ENCODE peak calls at places on chromosome 6, in five cellular contexts. M is fibroblast of the aortic adventitia, X is upper lobe of right lung, K is pancreas, T is AG10803. Y is an unnamed sample.
A peak's percentile ranks its signal among the peaks of the same experiment; 100 is the strongest.

GRCh38 chr6:121430514-121431460 is 4.7 kb upstream of the GJA1 start:
- DNase-seq in M (peak; percentile 81), X (no peak), K (no peak), T (peak; percentile 51), Y (peak; percentile 55)

GRCh38 chr6:156017838-156018237 is 562.2 kb upstream of the NOX3 start:
- DNase-seq in M (peak; percentile 6), X (no peak), K (no peak), T (peak; percentile 55), Y (no peak)

GRCh38 chr6:215335-216034 is 76.8 kb upstream of the DUSP22 start:
- DNase-seq in M (peak; percentile 24), X (peak; percentile 70), K (no peak), T (peak; percentile 2), Y (peak; percentile 80)

GRCh38 chr6:151018035-151018434 is 152.5 kb downstream of the MTHFD1L start:
- DNase-seq in M (no peak), X (no peak), K (no peak), T (peak; percentile 13), Y (no peak)

GRCh38 chr6:52509281-52510212 is 67.3 kb downstream of the TRAM2 start:
- DNase-seq in M (no peak), X (no peak), K (no peak), T (peak; percentile 76), Y (no peak)

GRCh38 chr6:48658910-48659309 is 547.9 kb upstream of the PTCHD4 start:
- DNase-seq in M (no peak), X (no peak), K (no peak), T (no peak), Y (peak; percentile 61)

GRCh38 chr6:56843476-56844349 is 111.2 kb upstream of the BEND6 start:
- DNase-seq in M (peak; percentile 55), X (peak; percentile 84), K (peak; percentile 78), T (peak; percentile 77), Y (peak; percentile 91)

GRCh38 chr6:113178349-113178748 is 678.8 kb upstream of the MARCKS start:
- DNase-seq in M (peak; percentile 42), X (no peak), K (no peak), T (no peak), Y (peak; percentile 49)

GRCh38 chr6:128597956-128598355 is 77.6 kb upstream of the PTPRK start:
- DNase-seq in M (no peak), X (no peak), K (no peak), T (no peak), Y (peak; percentile 92)

GRCh38 chr6:4585682-4586468 is 190.3 kb upstream of the CDYL start:
- DNase-seq in M (no peak), X (no peak), K (no peak), T (no peak), Y (peak; percentile 50)

GRCh38 chr6:113065606-113066005 is 718.5 kb downstream of the RFPL4B start:
- DNase-seq in M (no peak), X (no peak), K (no peak), T (peak; percentile 74), Y (no peak)

GRCh38 chr6:134619077-134619476 is 301.2 kb upstream of the SGK1 start:
- DNase-seq in M (no peak), X (no peak), K (no peak), T (no peak), Y (no peak)

GRCh38 chr6:27495386-27496135 is 22.7 kb upstream of the ZNF184 start:
- DNase-seq in M (peak; percentile 87), X (no peak), K (no peak), T (peak; percentile 86), Y (peak; percentile 79)

GRCh38 chr6:99350573-99350972 is 1.1 kb upstream of the FAXC start:
- DNase-seq in M (no peak), X (no peak), K (no peak), T (no peak), Y (no peak)

GRCh38 chr6:107540465-107540857 is 50.5 kb downstream of the SOBP start:
- DNase-seq in M (no peak), X (no peak), K (no peak), T (no peak), Y (no peak)

GRCh38 chr6:159359581-159360264 is 190.5 kb downstream of the FNDC1 start:
- DNase-seq in M (no peak), X (no peak), K (no peak), T (no peak), Y (no peak)

GRCh38 chr6:7541175-7542064 is at the start of gene DSP:
- DNase-seq in M (no peak), X (peak; percentile 84), K (peak; percentile 95), T (peak; percentile 47), Y (peak; percentile 96)

GRCh38 chr6:10587694-10588392 is 66.7 kb downstream of the GCNT2 start:
- DNase-seq in M (no peak), X (no peak), K (no peak), T (no peak), Y (no peak)
- H3K4me3 ChIP-seq in M (no peak overlapping the region), X (no peak overlapping the region), K (no peak overlapping the region), T (no peak overlapping the region), Y (no peak overlapping the region)

GRCh38 chr6:36095497-36096391 is 34.6 kb upstream of the MAPK13 start:
- DNase-seq in M (no peak), X (no peak), K (no peak), T (no peak), Y (no peak)
- TF ChIP-seq CTCF in M (no peak), X (no peak), K (no peak), T (no peak), Y (no peak)

GRCh38 chr6:30127238-30128093 is 8.5 kb upstream of the TRIM40 start:
- DNase-seq in M (no peak), X (no peak), K (peak; percentile 49), T (no peak), Y (no peak)
- H3K4me3 ChIP-seq in M (no peak overlapping the region), X (peak overlapping the region; percentile 12), K (no peak overlapping the region), T (no peak overlapping the region), Y (peak overlapping the region; percentile 2)

DNA sequence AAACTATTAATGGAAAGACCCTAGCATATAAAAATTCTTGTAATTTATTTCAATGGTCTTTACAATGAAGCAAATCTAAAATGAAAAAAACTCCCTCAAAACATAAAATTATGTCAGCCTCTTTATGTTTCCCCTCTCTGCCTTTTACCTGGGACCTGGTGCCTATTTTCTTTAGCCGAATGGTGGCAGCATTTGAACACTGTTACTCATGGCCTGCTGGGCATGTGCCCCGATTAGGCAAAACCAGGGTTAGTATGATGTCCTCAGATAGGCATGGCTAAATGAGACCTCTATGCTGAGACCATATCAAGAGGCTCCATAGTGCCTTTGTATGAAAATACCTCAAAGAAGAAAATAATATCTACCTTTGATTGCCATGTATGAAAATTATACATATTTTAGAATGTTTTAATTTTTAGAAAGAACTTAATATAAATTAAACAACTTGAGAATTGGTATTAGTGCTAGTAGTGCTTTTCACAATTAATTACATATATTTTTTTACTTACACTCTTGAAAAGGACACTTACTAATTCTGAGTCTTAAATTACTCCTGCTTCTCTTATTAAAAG is 22.5 kb upstream of the C6orf58 start:
- DNase-seq in M (peak; percentile 45), X (no peak), K (no peak), T (peak; percentile 35), Y (peak; percentile 74)
- TF ChIP-seq CTCF in M (peak; percentile 45), X (peak; percentile 22), K (no peak), T (peak; percentile 53), Y (peak; percentile 69)

DNA sequence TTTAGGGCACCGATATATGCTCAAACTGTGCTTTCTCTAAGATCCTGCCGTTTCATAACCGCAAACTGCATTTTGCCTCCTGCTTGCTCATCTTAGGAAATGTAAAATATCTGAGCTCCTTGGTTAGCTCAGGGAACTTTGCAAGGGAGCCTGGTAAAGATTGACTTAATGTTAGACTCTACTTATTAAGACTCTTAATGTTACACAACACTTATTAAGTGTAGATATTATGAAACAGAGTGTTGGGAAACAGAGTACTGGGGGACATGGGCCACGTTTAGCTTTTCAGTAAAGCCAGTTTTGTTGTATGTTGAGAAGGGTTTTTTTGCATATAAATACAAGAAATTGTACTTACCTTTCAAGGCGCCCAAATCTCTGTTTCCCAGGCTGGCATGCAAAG is 1.9 kb downstream of the LTV1 start:
- DNase-seq in M (no peak), X (no peak), K (no peak), T (no peak), Y (no peak)
- H3K4me3 ChIP-seq in M (no peak overlapping the region), X (no peak overlapping the region), K (no peak overlapping the region), T (no peak overlapping the region), Y (no peak overlapping the region)

Y was measured in epithelial cell of esophagus.